ENCODE peak calls at places on chromosomes 11 and 22, in six cellular contexts. One of them, this sample, is unnamed.

GRCh38 chr11:68127791-68128681 is 6.8 kb upstream of the CHKA start:
- DNase-seq in fibroblast of lung: peak
- DNase-seq in coronary artery: no peak
- DNase-seq in WERI-Rb-1: peak
- DNase-seq in heart right ventricle: peak
- DNase-seq in PC-3: peak
- DNase-seq in this sample: peak

GRCh38 chr22:47402876-47403525 is 640.6 kb downstream of the TBC1D22A start:
- DNase-seq in fibroblast of lung: no peak
- DNase-seq in coronary artery: peak
- DNase-seq in WERI-Rb-1: no peak
- DNase-seq in heart right ventricle: no peak
- DNase-seq in PC-3: no peak
- DNase-seq in this sample: no peak

GRCh38 chr11:506238-506949 is 648 bp downstream of the RNH1 start:
- DNase-seq in fibroblast of lung: peak
- DNase-seq in coronary artery: peak
- DNase-seq in WERI-Rb-1: peak
- DNase-seq in heart right ventricle: peak
- DNase-seq in PC-3: peak
- DNase-seq in this sample: peak

GRCh38 chr11:125263268-125263790 is 98.8 kb downstream of the PKNOX2 start:
- DNase-seq in fibroblast of lung: peak
- DNase-seq in coronary artery: peak
- DNase-seq in WERI-Rb-1: no peak
- DNase-seq in heart right ventricle: peak
- DNase-seq in PC-3: no peak
- DNase-seq in this sample: peak

GRCh38 chr11:79487412-79487811 is 46.6 kb upstream of the TENM4 start:
- DNase-seq in fibroblast of lung: no peak
- DNase-seq in coronary artery: no peak
- DNase-seq in WERI-Rb-1: no peak
- DNase-seq in heart right ventricle: no peak
- DNase-seq in PC-3: no peak
- DNase-seq in this sample: no peak

GRCh38 chr22:35736166-35736565 is 18.5 kb downstream of the APOL5 start:
- DNase-seq in fibroblast of lung: no peak
- DNase-seq in coronary artery: no peak
- DNase-seq in WERI-Rb-1: no peak
- DNase-seq in heart right ventricle: no peak
- DNase-seq in PC-3: no peak
- DNase-seq in this sample: no peak

GRCh38 chr11:79950172-79950571 is 509.3 kb upstream of the TENM4 start:
- DNase-seq in fibroblast of lung: no peak
- DNase-seq in coronary artery: no peak
- DNase-seq in WERI-Rb-1: no peak
- DNase-seq in heart right ventricle: no peak
- DNase-seq in PC-3: no peak
- DNase-seq in this sample: no peak

GRCh38 chr11:66268953-66269906 is 791 bp downstream of the RAB1B start:
- DNase-seq in fibroblast of lung: peak
- DNase-seq in coronary artery: no peak
- DNase-seq in WERI-Rb-1: peak
- DNase-seq in heart right ventricle: no peak
- DNase-seq in PC-3: peak
- DNase-seq in this sample: no peak

GRCh38 chr11:102390667-102391449 is 43.8 kb downstream of the BIRC2 start:
- DNase-seq in fibroblast of lung: peak
- DNase-seq in coronary artery: no peak
- DNase-seq in WERI-Rb-1: peak
- DNase-seq in heart right ventricle: peak
- DNase-seq in PC-3: peak
- DNase-seq in this sample: peak

GRCh38 chr22:30312053-30312452 is 14.7 kb downstream of the TBC1D10A start:
- DNase-seq in fibroblast of lung: peak
- DNase-seq in coronary artery: no peak
- DNase-seq in WERI-Rb-1: no peak
- DNase-seq in heart right ventricle: no peak
- DNase-seq in PC-3: peak
- DNase-seq in this sample: no peak

GRCh38 chr11:48013269-48013901 is 33.0 kb downstream of the PTPRJ start:
- DNase-seq in fibroblast of lung: no peak
- DNase-seq in coronary artery: no peak
- DNase-seq in WERI-Rb-1: no peak
- DNase-seq in heart right ventricle: no peak
- DNase-seq in PC-3: peak
- DNase-seq in this sample: no peak

GRCh38 chr11:119501777-119502405 is 78.9 kb upstream of the THY1 start:
- DNase-seq in fibroblast of lung: no peak
- DNase-seq in coronary artery: no peak
- DNase-seq in WERI-Rb-1: no peak
- DNase-seq in heart right ventricle: no peak
- DNase-seq in PC-3: no peak
- DNase-seq in this sample: no peak

GRCh38 chr11:124719534-124719933 is 20.2 kb upstream of the NRGN start:
- DNase-seq in fibroblast of lung: no peak
- DNase-seq in coronary artery: no peak
- DNase-seq in WERI-Rb-1: no peak
- DNase-seq in heart right ventricle: no peak
- DNase-seq in PC-3: no peak
- DNase-seq in this sample: no peak

GRCh38 chr11:92801685-92802084 is 167.8 kb upstream of the MTNR1B start:
- DNase-seq in fibroblast of lung: no peak
- DNase-seq in coronary artery: no peak
- DNase-seq in WERI-Rb-1: no peak
- DNase-seq in heart right ventricle: no peak
- DNase-seq in PC-3: no peak
- DNase-seq in this sample: no peak

GRCh38 chr11:47863189-47863892 is 15.2 kb upstream of the NUP160 start:
- DNase-seq in fibroblast of lung: peak
- DNase-seq in coronary artery: no peak
- DNase-seq in WERI-Rb-1: no peak
- DNase-seq in heart right ventricle: no peak
- DNase-seq in PC-3: no peak
- DNase-seq in this sample: no peak

GRCh38 chr22:27210111-27210739 is 552.8 kb downstream of the MIAT start:
- DNase-seq in fibroblast of lung: no peak
- DNase-seq in coronary artery: peak
- DNase-seq in WERI-Rb-1: no peak
- DNase-seq in heart right ventricle: no peak
- DNase-seq in PC-3: no peak
- DNase-seq in this sample: no peak

GRCh38 chr11:17015639-17016125 is 1.5 kb upstream of the PLEKHA7 start:
- DNase-seq in fibroblast of lung: peak
- DNase-seq in coronary artery: no peak
- DNase-seq in WERI-Rb-1: no peak
- DNase-seq in heart right ventricle: peak
- DNase-seq in PC-3: no peak
- DNase-seq in this sample: no peak

GRCh38 chr11:119744577-119744976 is 15.6 kb upstream of the NECTIN1 start:
- DNase-seq in fibroblast of lung: no peak
- DNase-seq in coronary artery: no peak
- DNase-seq in WERI-Rb-1: no peak
- DNase-seq in heart right ventricle: no peak
- DNase-seq in PC-3: no peak
- DNase-seq in this sample: no peak

GRCh38 chr22:22787805-22788459 is 99.7 kb upstream of the IGLL5 start:
- DNase-seq in fibroblast of lung: peak
- DNase-seq in coronary artery: no peak
- DNase-seq in WERI-Rb-1: peak
- DNase-seq in heart right ventricle: no peak
- DNase-seq in PC-3: peak
- DNase-seq in this sample: no peak

GRCh38 chr11:16086229-16086628 is 270.1 kb downstream of the SOX6 start:
- DNase-seq in fibroblast of lung: no peak
- DNase-seq in coronary artery: no peak
- DNase-seq in WERI-Rb-1: peak
- DNase-seq in heart right ventricle: no peak
- DNase-seq in PC-3: no peak
- DNase-seq in this sample: no peak

GRCh38 chr11:113991170-113991569 is 16.3 kb downstream of the HTR3A start:
- DNase-seq in fibroblast of lung: peak
- DNase-seq in coronary artery: no peak
- DNase-seq in WERI-Rb-1: no peak
- DNase-seq in heart right ventricle: peak
- DNase-seq in PC-3: peak
- DNase-seq in this sample: no peak

GRCh38 chr11:12008790-12009616 is 577 bp upstream of the DKK3 start:
- DNase-seq in fibroblast of lung: peak
- DNase-seq in coronary artery: peak
- DNase-seq in WERI-Rb-1: peak
- DNase-seq in heart right ventricle: peak
- DNase-seq in PC-3: no peak
- DNase-seq in this sample: peak

GRCh38 chr11:134474942-134475341 is 62.9 kb upstream of the B3GAT1 start:
- DNase-seq in fibroblast of lung: no peak
- DNase-seq in coronary artery: peak
- DNase-seq in WERI-Rb-1: no peak
- DNase-seq in heart right ventricle: no peak
- DNase-seq in PC-3: no peak
- DNase-seq in this sample: no peak

GRCh38 chr22:50600541-50600940 is at the start of gene MAPK8IP2:
- DNase-seq in fibroblast of lung: no peak
- DNase-seq in coronary artery: no peak
- DNase-seq in WERI-Rb-1: peak
- DNase-seq in heart right ventricle: no peak
- DNase-seq in PC-3: peak
- DNase-seq in this sample: peak

GRCh38 chr11:105862736-105863367 is 159.2 kb downstream of the MSANTD4 start:
- DNase-seq in fibroblast of lung: peak
- DNase-seq in coronary artery: no peak
- DNase-seq in WERI-Rb-1: no peak
- DNase-seq in heart right ventricle: no peak
- DNase-seq in PC-3: peak
- DNase-seq in this sample: no peak

GRCh38 chr11:22674470-22675426 is 8.3 kb downstream of the GAS2 start:
- DNase-seq in fibroblast of lung: no peak
- DNase-seq in coronary artery: no peak
- DNase-seq in WERI-Rb-1: no peak
- DNase-seq in heart right ventricle: no peak
- DNase-seq in PC-3: no peak
- DNase-seq in this sample: no peak

GRCh38 chr11:6862961-6863360 is at the start of gene OR10A2:
- DNase-seq in fibroblast of lung: no peak
- DNase-seq in coronary artery: no peak
- DNase-seq in WERI-Rb-1: no peak
- DNase-seq in heart right ventricle: no peak
- DNase-seq in PC-3: peak
- DNase-seq in this sample: no peak

GRCh38 chr11:20003357-20003756 is 156.9 kb downstream of the DBX1 start:
- DNase-seq in fibroblast of lung: no peak
- DNase-seq in coronary artery: no peak
- DNase-seq in WERI-Rb-1: no peak
- DNase-seq in heart right ventricle: no peak
- DNase-seq in PC-3: peak
- DNase-seq in this sample: no peak

DNA sequence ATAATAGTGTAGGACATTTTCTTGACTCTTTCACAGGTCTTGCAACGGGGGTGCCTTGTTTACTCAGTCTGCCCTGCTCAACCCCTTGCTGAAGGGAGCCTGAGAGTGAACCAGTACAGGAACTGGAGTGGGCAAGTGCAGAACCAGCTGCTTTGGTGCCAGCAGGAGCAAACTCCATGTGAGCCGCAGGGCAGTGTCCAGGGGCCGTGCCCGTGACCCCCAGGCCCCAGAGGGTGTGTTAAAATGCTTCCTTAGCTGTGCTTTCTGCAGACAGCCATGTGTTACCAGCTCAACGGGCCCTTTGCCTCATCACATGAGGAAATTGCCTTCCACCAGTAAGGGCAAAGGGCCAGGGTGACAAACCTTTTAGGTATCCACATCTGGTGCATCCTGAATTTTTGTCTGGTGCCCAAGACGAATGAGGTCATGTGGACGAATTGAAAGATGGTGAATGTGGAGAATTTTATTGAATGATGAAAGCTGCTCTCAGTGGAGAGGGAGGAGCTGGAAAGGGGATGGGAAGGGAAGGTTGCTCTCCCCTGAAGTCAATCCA is 53.6 kb upstream of the OR5D13 start:
- DNase-seq in fibroblast of lung: no peak
- DNase-seq in coronary artery: no peak
- DNase-seq in WERI-Rb-1: no peak
- DNase-seq in heart right ventricle: no peak
- DNase-seq in PC-3: no peak
- DNase-seq in this sample: no peak
- H3K27ac ChIP-seq in fibroblast of lung: no peak
- H3K27ac ChIP-seq in coronary artery: no peak
- H3K27ac ChIP-seq in WERI-Rb-1: no peak
- H3K27ac ChIP-seq in heart right ventricle: no peak
- H3K27ac ChIP-seq in PC-3: no peak
- H3K27ac ChIP-seq in this sample: no peak

GRCh38 chr11:110606415-110606814 is 105.8 kb downstream of the ARHGAP20 start:
- DNase-seq in fibroblast of lung: no peak
- DNase-seq in coronary artery: no peak
- DNase-seq in WERI-Rb-1: no peak
- DNase-seq in heart right ventricle: no peak
- DNase-seq in PC-3: no peak
- DNase-seq in this sample: no peak
- H3K4me3 ChIP-seq in fibroblast of lung: no peak
- H3K4me3 ChIP-seq in coronary artery: no peak
- H3K4me3 ChIP-seq in WERI-Rb-1: no peak
- H3K4me3 ChIP-seq in heart right ventricle: no peak
- H3K4me3 ChIP-seq in PC-3: no peak
- H3K4me3 ChIP-seq in this sample: no peak

GRCh38 chr22:17920145-17920605 is 104.2 kb downstream of the MICAL3 start:
- DNase-seq in fibroblast of lung: peak
- DNase-seq in coronary artery: no peak
- DNase-seq in WERI-Rb-1: peak
- DNase-seq in heart right ventricle: peak
- DNase-seq in PC-3: no peak
- DNase-seq in this sample: no peak
- TF ChIP-seq CTCF in fibroblast of lung: no peak
- TF ChIP-seq CTCF in coronary artery: no peak
- TF ChIP-seq CTCF in WERI-Rb-1: peak
- TF ChIP-seq CTCF in heart right ventricle: no peak
- TF ChIP-seq CTCF in PC-3: no peak
- TF ChIP-seq CTCF in this sample: no peak

DNA sequence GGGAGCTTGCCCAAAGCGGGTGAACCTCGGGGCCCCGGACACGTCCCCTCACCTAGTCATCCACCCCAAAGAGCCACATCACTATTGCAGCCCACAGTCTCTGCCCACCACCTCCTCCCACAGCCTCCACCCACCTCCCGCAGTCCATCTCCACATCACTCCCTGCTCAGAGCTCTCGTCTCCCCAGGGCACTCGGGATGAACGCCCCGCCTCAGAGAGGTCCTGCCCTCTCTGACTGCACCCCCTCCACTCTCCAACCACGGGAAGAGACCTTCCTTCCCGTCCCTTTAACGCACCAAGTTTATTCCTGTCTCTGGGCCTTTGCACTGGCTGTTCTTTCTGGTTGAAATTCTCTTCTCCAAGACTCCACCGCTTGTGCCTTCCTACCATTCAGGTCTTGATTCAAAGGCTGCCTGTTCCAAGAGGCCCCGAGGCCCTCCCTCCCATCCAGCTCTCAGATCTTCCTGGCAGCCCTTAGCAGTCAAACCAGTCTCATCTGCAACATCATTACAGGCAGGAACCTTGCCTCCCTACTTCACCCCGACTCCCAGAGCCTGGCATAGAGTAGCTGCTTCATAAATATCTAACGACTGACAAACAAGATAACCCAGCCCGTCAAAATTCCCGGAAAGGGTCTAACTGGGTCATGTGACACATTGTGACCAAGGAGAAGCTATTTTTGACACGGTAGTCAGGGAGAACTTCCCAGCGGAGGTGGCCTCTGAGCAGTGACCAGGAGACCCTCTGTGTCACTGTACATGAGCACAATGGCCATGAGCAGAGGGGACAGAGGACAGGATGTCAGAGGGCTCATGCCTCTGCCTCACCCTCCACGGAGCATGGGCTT is 11.1 kb downstream of the KCNJ4 start:
- DNase-seq in fibroblast of lung: no peak
- DNase-seq in coronary artery: no peak
- DNase-seq in WERI-Rb-1: no peak
- DNase-seq in heart right ventricle: no peak
- DNase-seq in PC-3: no peak
- DNase-seq in this sample: no peak
- H3K27ac ChIP-seq in fibroblast of lung: no peak
- H3K27ac ChIP-seq in coronary artery: no peak
- H3K27ac ChIP-seq in WERI-Rb-1: no peak
- H3K27ac ChIP-seq in heart right ventricle: peak
- H3K27ac ChIP-seq in PC-3: no peak
- H3K27ac ChIP-seq in this sample: no peak